ENCODE peak calls at places on chromosomes 16 and 17, in four cellular contexts. D is GM23338, L is left lung, S is heart right ventricle. M is an unnamed sample.

GRCh38 chr17:70021726-70022125 is 53.3 kb upstream of the KCNJ16 start:
- DNase-seq in S (no peak), D (peak), L (no peak), M (no peak)

GRCh38 chr17:57970706-57971105 is 15.5 kb upstream of the CUEDC1 start:
- DNase-seq in L (no peak), D (no peak), S (no peak), M (no peak)

GRCh38 chr16:66521951-66522771 is 27.8 kb downstream of the TK2 start:
- DNase-seq in L (peak), S (no peak), D (no peak), M (no peak)

GRCh38 chr16:28835864-28836760 is 10.0 kb downstream of the TUFM start:
- DNase-seq in D (no peak), L (no peak), S (no peak), M (no peak)

GRCh38 chr16:24572069-24572468 is 32.7 kb downstream of the RBBP6 start:
- DNase-seq in D (no peak), S (no peak), L (no peak), M (no peak)

GRCh38 chr16:72987480-72987901 is 60.4 kb downstream of the ZFHX3 start:
- DNase-seq in D (no peak), S (no peak), L (no peak), M (no peak)

GRCh38 chr16:80583466-80583865 is 42.7 kb downstream of the DYNLRB2 start:
- DNase-seq in L (peak), S (no peak), D (no peak), M (no peak)

GRCh38 chr17:73336613-73337400 is 25.0 kb upstream of the CDC42EP4 start:
- DNase-seq in D (no peak), L (no peak), S (no peak), M (peak)

GRCh38 chr16:80347900-80348299 is 192.9 kb upstream of the DYNLRB2 start:
- DNase-seq in D (no peak), L (peak), S (peak), M (no peak)

GRCh38 chr16:84158455-84158854 is 13.3 kb downstream of the DNAAF1 start:
- DNase-seq in D (no peak), L (no peak), S (no peak), M (no peak)

GRCh38 chr16:58226790-58227189 is 28.9 kb upstream of the CSNK2A2 start:
- DNase-seq in L (no peak), D (no peak), S (no peak), M (no peak)

GRCh38 chr16:58225965-58226602 is 28.2 kb upstream of the CSNK2A2 start:
- DNase-seq in S (no peak), D (no peak), L (no peak), M (no peak)

GRCh38 chr16:58234831-58235595 is 37.1 kb upstream of the CSNK2A2 start:
- DNase-seq in D (peak), L (no peak), S (no peak), M (no peak)

GRCh38 chr16:58235663-58236062 is 37.8 kb upstream of the CSNK2A2 start:
- DNase-seq in L (no peak), S (no peak), D (peak), M (no peak)

DNA sequence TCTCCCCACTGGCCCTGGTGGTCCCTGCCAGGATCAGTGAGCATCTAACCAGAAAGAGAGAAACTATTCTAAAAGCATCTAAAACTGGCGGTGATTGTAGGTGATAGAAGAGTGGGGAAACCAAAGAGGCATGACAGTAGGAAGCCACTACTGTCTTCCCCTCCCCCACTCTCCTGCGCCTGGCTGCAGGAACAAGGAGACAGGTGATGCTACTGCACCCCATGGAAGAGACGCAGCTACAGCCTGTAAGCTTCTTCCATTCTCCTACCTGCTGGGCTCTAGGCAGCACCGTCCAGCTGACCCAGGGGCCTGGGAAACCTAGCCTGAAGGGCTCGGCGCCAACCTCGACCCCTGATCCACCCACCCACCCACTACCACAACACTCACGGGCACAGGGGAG is 32.4 kb upstream of the CSNK2A2 start:
- DNase-seq in D (peak), S (no peak), L (no peak), M (no peak)
- TF ChIP-seq CTCF in D (no peak), S (no peak), L (no peak), M (no peak)

GRCh38 chr16:900211-900610 is 70.6 kb downstream of the LMF1 start:
- DNase-seq in D (no peak), S (no peak), L (no peak), M (no peak)
- TF ChIP-seq CTCF in D (no peak), S (no peak), L (no peak), M (no peak)

DNA sequence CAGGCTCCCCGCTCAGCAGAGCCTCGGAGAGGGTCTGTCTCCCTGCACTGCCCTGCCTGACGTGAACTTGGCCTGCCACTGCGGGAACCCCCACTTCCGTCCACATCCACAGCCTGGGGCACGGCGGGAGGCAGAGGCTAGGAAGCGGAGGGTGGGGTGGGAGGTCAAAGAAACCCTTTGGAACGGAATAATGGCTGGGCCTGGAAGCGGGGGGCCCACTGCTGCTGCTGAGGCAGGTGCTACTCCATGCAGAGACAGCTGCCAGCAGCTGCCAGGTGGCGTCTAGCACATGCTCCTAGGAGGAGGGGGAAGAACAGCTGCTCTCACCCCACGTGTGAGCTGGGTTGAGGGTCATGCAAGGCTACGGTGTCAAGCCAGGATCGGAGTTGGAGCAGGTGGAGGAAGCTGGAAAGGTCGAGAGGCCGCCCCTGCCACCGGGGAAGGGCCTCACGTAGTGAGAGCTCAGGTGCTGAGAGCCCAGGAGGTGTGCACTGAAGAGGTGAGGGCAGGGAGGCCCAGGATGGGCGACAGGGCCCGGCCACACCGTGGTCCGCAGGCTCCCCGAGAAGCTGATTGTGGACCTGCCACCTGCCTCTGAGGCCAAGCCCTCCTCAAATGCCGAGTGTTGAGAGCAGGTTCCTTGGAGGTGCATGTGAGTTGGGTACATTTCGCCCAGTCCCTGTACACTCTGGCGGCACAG is 9.8 kb downstream of the FSCN2 start:
- DNase-seq in D (no peak), L (no peak), S (no peak), M (no peak)
- TF ChIP-seq CTCF in D (no peak), L (no peak), S (no peak), M (no peak)

GRCh38 chr17:21375162-21375560 is 996 bp upstream of the KCNJ12 start:
- DNase-seq in S (no peak), L (no peak), D (no peak), M (no peak)

GRCh38 chr17:21372256-21372954 is 3.8 kb upstream of the KCNJ12 start:
- DNase-seq in L (no peak), D (no peak), S (no peak), M (no peak)

GRCh38 chr17:21373034-21373433 is 3.1 kb upstream of the KCNJ12 start:
- DNase-seq in D (no peak), S (no peak), L (no peak), M (no peak)

GRCh38 chr17:21374455-21375161 is 1.5 kb upstream of the KCNJ12 start:
- DNase-seq in S (no peak), D (no peak), L (no peak), M (no peak)

DNA sequence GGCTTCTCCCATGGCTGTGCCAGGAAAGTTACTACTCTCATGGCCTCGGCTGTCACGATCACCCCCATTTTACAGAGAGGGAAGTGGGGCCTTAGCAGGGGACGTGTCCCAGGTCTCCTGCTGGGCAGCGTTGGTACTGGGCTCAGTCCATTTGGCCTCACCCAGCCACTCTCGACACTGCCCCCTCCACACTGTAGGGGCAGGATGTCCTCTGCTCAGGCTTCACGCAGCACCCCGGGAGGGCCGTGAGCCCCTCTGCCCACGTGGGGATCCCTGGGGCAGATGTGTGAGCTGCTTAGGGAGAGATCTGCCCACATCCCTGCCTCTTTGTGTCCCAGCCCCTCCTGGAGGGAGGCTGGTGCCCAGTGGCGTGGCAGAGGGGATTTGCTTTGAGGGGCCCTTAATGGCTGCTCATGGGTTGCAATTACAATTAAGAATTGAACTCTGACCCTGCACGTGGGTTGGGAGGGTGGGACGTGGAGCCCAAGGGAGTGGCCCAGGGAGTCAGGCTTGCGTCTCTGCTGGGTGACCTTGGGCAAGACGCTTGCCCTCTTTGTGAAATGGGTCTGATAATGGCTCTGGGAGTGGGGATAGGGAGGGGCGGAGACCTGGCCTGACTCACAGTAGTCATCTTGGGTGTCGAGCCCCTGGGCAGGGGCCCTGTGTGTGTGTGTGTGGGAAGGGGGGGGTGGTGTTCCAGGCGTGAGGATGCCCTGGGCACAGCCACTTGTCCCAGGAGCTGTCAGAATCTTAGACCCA is 2.3 kb upstream of the KCNJ12 start:
- DNase-seq in L (no peak), S (no peak), D (no peak), M (no peak)
- TF ChIP-seq CTCF in L (no peak), S (no peak), D (no peak), M (no peak)

GRCh38 chr17:74815671-74816370 is 39.7 kb upstream of the NAT9 start:
- DNase-seq in L (no peak), S (no peak), D (peak), M (no peak)
- TF ChIP-seq CTCF in L (no peak), S (no peak), D (peak), M (no peak)

GRCh38 chr17:14747576-14747940 is 446.7 kb downstream of the HS3ST3B1 start:
- DNase-seq in L (no peak), S (no peak), D (no peak), M (no peak)
- TF ChIP-seq CTCF in L (no peak), S (no peak), D (no peak), M (no peak)

DNA sequence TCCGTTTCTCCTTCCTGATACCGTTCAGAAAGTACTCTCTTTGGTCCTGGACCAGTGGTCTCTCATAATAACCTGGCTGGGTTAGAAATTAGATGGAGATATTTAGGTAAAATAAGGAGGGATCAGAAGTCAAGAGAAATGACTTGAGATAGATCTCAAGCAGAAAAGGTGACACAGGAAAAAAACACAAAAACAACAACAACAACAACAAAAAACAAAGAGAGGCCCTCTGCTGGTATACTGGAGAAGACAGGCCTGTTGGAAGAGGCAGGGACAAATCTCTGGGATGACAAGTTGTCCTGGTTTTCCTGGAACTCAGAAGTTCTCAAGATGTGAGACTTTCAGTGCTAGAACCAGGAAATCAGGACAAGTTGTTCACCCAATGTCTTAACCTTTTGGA is 430.5 kb downstream of the SHISA9 start:
- DNase-seq in L (no peak), S (no peak), D (no peak), M (no peak)
- TF ChIP-seq CTCF in L (no peak), S (no peak), D (peak), M (no peak)

DNA sequence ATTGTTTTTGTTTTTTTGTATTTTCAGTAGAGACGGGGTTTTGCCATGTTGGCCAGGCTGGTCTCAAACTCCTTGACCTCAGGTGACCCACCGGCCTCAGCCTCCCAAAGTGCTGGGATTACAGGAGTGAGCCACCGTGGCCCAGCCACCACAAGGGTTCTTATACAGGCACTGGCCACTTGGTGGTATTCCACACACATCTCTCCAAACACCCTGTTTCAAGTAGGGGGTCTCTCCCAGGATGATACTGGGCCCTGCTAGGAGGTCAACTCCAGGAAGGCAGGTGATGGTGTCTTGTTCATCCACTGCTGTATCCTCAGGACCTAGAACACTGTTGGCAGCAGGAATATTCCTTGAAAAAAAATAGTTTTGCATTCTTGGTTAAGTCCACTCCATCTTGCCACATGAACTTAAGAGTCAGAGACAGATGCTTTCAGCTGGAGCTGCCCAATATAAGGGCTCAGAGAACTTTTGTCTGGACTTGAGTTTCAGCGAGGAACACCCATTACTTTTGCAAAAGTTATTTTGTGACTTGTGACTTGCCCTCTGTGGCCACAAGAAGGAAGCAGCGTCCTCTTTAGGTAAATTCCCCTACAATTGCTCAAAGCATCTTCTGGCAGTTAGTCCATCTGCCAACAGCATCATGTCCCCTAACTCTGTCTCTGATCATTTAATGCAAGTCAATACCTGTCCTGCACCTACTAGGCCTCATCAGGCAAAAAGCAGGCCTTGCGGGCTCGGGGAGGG is 7.4 kb upstream of the EEF2K start:
- DNase-seq in D (no peak), L (no peak), S (no peak), M (no peak)
- TF ChIP-seq CTCF in D (peak), L (no peak), S (no peak), M (no peak)